ENCODE peak calls at places on chromosomes 7 and 10, in five cellular contexts. One of them, this sample, is unnamed.

GRCh38 chr7:103879411-103879810 is 110.0 kb downstream of the RELN start:
- DNase-seq in COR-L47: peak; percentile 9
- DNase-seq in mucosa of descending colon: no peak
- DNase-seq in RKO: no peak
- DNase-seq in posterior vena cava: no peak
- DNase-seq in this sample: no peak

GRCh38 chr10:70991140-70992124 is 103.1 kb upstream of the PCBD1 start:
- DNase-seq in COR-L47: no peak
- DNase-seq in mucosa of descending colon: no peak
- DNase-seq in RKO: no peak
- DNase-seq in posterior vena cava: peak; percentile 17
- DNase-seq in this sample: no peak

GRCh38 chr7:2882111-2882510 is 38.0 kb upstream of the GNA12 start:
- DNase-seq in COR-L47: peak; percentile 36
- DNase-seq in mucosa of descending colon: no peak
- DNase-seq in RKO: no peak
- DNase-seq in posterior vena cava: no peak
- DNase-seq in this sample: no peak

GRCh38 chr7:98215561-98216495 is 4.6 kb downstream of the BHLHA15 start:
- DNase-seq in COR-L47: no peak
- DNase-seq in mucosa of descending colon: peak; percentile 39
- DNase-seq in RKO: no peak
- DNase-seq in posterior vena cava: peak; percentile 77
- DNase-seq in this sample: no peak

GRCh38 chr10:9294865-9295264 is 1240.4 kb downstream of the GATA3 start:
- DNase-seq in COR-L47: no peak
- DNase-seq in mucosa of descending colon: no peak
- DNase-seq in RKO: no peak
- DNase-seq in posterior vena cava: no peak
- DNase-seq in this sample: no peak

GRCh38 chr7:116588641-116589594 is 64.1 kb downstream of the CAV1 start:
- DNase-seq in COR-L47: peak; percentile 60
- DNase-seq in mucosa of descending colon: no peak
- DNase-seq in RKO: peak; percentile 75
- DNase-seq in posterior vena cava: no peak
- DNase-seq in this sample: no peak

GRCh38 chr7:28318126-28318762 is 94.1 kb upstream of the CREB5 start:
- DNase-seq in COR-L47: no peak
- DNase-seq in mucosa of descending colon: no peak
- DNase-seq in RKO: no peak
- DNase-seq in posterior vena cava: no peak
- DNase-seq in this sample: no peak

GRCh38 chr7:111532625-111533024 is 29.7 kb downstream of the IMMP2L start:
- DNase-seq in COR-L47: peak; percentile 87
- DNase-seq in mucosa of descending colon: no peak
- DNase-seq in RKO: no peak
- DNase-seq in posterior vena cava: no peak
- DNase-seq in this sample: no peak

GRCh38 chr7:86939197-86939814 is 120.1 kb downstream of the ELAPOR2 start:
- DNase-seq in COR-L47: peak; percentile 60
- DNase-seq in mucosa of descending colon: no peak
- DNase-seq in RKO: peak; percentile 70
- DNase-seq in posterior vena cava: no peak
- DNase-seq in this sample: no peak

GRCh38 chr7:88927-89921 is 103.1 kb upstream of the FAM20C start:
- DNase-seq in COR-L47: no peak
- DNase-seq in mucosa of descending colon: no peak
- DNase-seq in RKO: no peak
- DNase-seq in posterior vena cava: peak; percentile 89
- DNase-seq in this sample: no peak

GRCh38 chr7:3710531-3710930 is 409.5 kb downstream of the SDK1 start:
- DNase-seq in COR-L47: no peak
- DNase-seq in mucosa of descending colon: no peak
- DNase-seq in RKO: no peak
- DNase-seq in posterior vena cava: no peak
- DNase-seq in this sample: no peak

GRCh38 chr7:5634107-5634950 is 147.1 kb downstream of the RNF216 start:
- DNase-seq in COR-L47: peak; percentile 76
- DNase-seq in mucosa of descending colon: peak; percentile 79
- DNase-seq in RKO: no peak
- DNase-seq in posterior vena cava: peak; percentile 89
- DNase-seq in this sample: no peak

GRCh38 chr7:50552921-50553320 is 12.3 kb downstream of the DDC start:
- DNase-seq in COR-L47: no peak
- DNase-seq in mucosa of descending colon: no peak
- DNase-seq in RKO: peak; percentile 4
- DNase-seq in posterior vena cava: no peak
- DNase-seq in this sample: no peak

GRCh38 chr10:122531935-122532334 is 28.6 kb upstream of the DMBT1 start:
- DNase-seq in COR-L47: no peak
- DNase-seq in mucosa of descending colon: no peak
- DNase-seq in RKO: no peak
- DNase-seq in posterior vena cava: no peak
- DNase-seq in this sample: no peak

GRCh38 chr7:2894118-2894940 is 50.2 kb upstream of the GNA12 start:
- DNase-seq in COR-L47: peak; percentile 60
- DNase-seq in mucosa of descending colon: peak; percentile 72
- DNase-seq in RKO: no peak
- DNase-seq in posterior vena cava: no peak
- DNase-seq in this sample: peak; percentile 16

GRCh38 chr10:120963053-120963533 is 111.9 kb downstream of the WDR11 start:
- DNase-seq in COR-L47: no peak
- DNase-seq in mucosa of descending colon: no peak
- DNase-seq in RKO: no peak
- DNase-seq in posterior vena cava: no peak
- DNase-seq in this sample: no peak

GRCh38 chr10:24383681-24384106 is 174.8 kb downstream of the KIAA1217 start:
- DNase-seq in COR-L47: peak; percentile 16
- DNase-seq in mucosa of descending colon: peak; percentile 91
- DNase-seq in RKO: peak; percentile 95
- DNase-seq in posterior vena cava: peak; percentile 94
- DNase-seq in this sample: no peak

GRCh38 chr7:149496642-149497391 is 792 bp downstream of the ZNF746 start:
- DNase-seq in COR-L47: peak; percentile 15
- DNase-seq in mucosa of descending colon: peak; percentile 76
- DNase-seq in RKO: peak; percentile 50
- DNase-seq in posterior vena cava: peak; percentile 91
- DNase-seq in this sample: peak; percentile 39

GRCh38 chr7:100893910-100894763 is 1.6 kb downstream of the ACHE start:
- DNase-seq in COR-L47: no peak
- DNase-seq in mucosa of descending colon: no peak
- DNase-seq in RKO: no peak
- DNase-seq in posterior vena cava: no peak
- DNase-seq in this sample: no peak

GRCh38 chr7:105673367-105674188 is 92.3 kb upstream of the EFCAB10 start:
- DNase-seq in COR-L47: peak; percentile 96
- DNase-seq in mucosa of descending colon: peak; percentile 62
- DNase-seq in RKO: no peak
- DNase-seq in posterior vena cava: no peak
- DNase-seq in this sample: no peak

GRCh38 chr10:100100651-100101525 is 19.2 kb upstream of the CPN1 start:
- DNase-seq in COR-L47: no peak
- DNase-seq in mucosa of descending colon: no peak
- DNase-seq in RKO: peak; percentile 31
- DNase-seq in posterior vena cava: no peak
- DNase-seq in this sample: no peak

GRCh38 chr7:98286093-98286525 is 4.6 kb downstream of the BRI3 start:
- DNase-seq in COR-L47: no peak
- DNase-seq in mucosa of descending colon: peak; percentile 70
- DNase-seq in RKO: peak; percentile 65
- DNase-seq in posterior vena cava: peak; percentile 94
- DNase-seq in this sample: no peak

GRCh38 chr7:380226-380550 is 90.2 kb downstream of the FOXL3 start:
- DNase-seq in COR-L47: no peak
- DNase-seq in mucosa of descending colon: no peak
- DNase-seq in RKO: no peak
- DNase-seq in posterior vena cava: no peak
- DNase-seq in this sample: no peak

GRCh38 chr10:28492093-28492492 is 40.8 kb upstream of the WAC start:
- DNase-seq in COR-L47: no peak
- DNase-seq in mucosa of descending colon: no peak
- DNase-seq in RKO: no peak
- DNase-seq in posterior vena cava: no peak
- DNase-seq in this sample: no peak

GRCh38 chr10:52889611-52890010 is 117.0 kb upstream of the MBL2 start:
- DNase-seq in COR-L47: no peak
- DNase-seq in mucosa of descending colon: no peak
- DNase-seq in RKO: no peak
- DNase-seq in posterior vena cava: peak; percentile 48
- DNase-seq in this sample: no peak